ENCODE peak calls at places on chromosomes 7 and 10, in four cellular contexts. One of them, this sample, is unnamed.

GRCh38 chr10:80542053-80542452 is 4.4 kb downstream of the SH2D4B start:
- DNase-seq in cardiac muscle cell: peak; percentile 15
- DNase-seq in activated T-cell treated with anti-CD3 and anti-CD28 coated beads for 1 hour: no peak
- DNase-seq in neural crest cell: no peak
- DNase-seq in this sample: no peak

GRCh38 chr7:150399861-150400778 is 21.0 kb downstream of the ZNF775 start:
- DNase-seq in activated T-cell treated with anti-CD3 and anti-CD28 coated beads for 1 hour: no peak
- DNase-seq in cardiac muscle cell: peak; percentile 24
- DNase-seq in neural crest cell: no peak
- DNase-seq in this sample: no peak

GRCh38 chr7:105345725-105346124 is 43.0 kb downstream of the SRPK2 start:
- DNase-seq in activated T-cell treated with anti-CD3 and anti-CD28 coated beads for 1 hour: no peak
- DNase-seq in neural crest cell: no peak
- DNase-seq in cardiac muscle cell: no peak
- DNase-seq in this sample: no peak

GRCh38 chr10:44118500-44118899 is 266.4 kb downstream of the CXCL12 start:
- DNase-seq in neural crest cell: no peak
- DNase-seq in activated T-cell treated with anti-CD3 and anti-CD28 coated beads for 1 hour: no peak
- DNase-seq in cardiac muscle cell: no peak
- DNase-seq in this sample: no peak

GRCh38 chr7:118492466-118492865 is 268.0 kb downstream of the ANKRD7 start:
- DNase-seq in cardiac muscle cell: no peak
- DNase-seq in activated T-cell treated with anti-CD3 and anti-CD28 coated beads for 1 hour: no peak
- DNase-seq in neural crest cell: no peak
- DNase-seq in this sample: no peak

GRCh38 chr7:137978464-137979237 is 23.2 kb downstream of the CREB3L2 start:
- DNase-seq in activated T-cell treated with anti-CD3 and anti-CD28 coated beads for 1 hour: no peak
- DNase-seq in neural crest cell: peak; percentile 15
- DNase-seq in cardiac muscle cell: peak; percentile 85
- DNase-seq in this sample: no peak

GRCh38 chr10:95601116-95601719 is 40.0 kb upstream of the SORBS1 start:
- DNase-seq in neural crest cell: peak; percentile 81
- DNase-seq in cardiac muscle cell: peak; percentile 93
- DNase-seq in activated T-cell treated with anti-CD3 and anti-CD28 coated beads for 1 hour: peak; percentile 11
- DNase-seq in this sample: peak; percentile 19

GRCh38 chr7:28768577-28769147 is 189.5 kb downstream of the TRIL start:
- DNase-seq in activated T-cell treated with anti-CD3 and anti-CD28 coated beads for 1 hour: no peak
- DNase-seq in neural crest cell: no peak
- DNase-seq in cardiac muscle cell: no peak
- DNase-seq in this sample: no peak

GRCh38 chr10:73967022-73967429 is 30.9 kb upstream of the VCL start:
- DNase-seq in cardiac muscle cell: no peak
- DNase-seq in activated T-cell treated with anti-CD3 and anti-CD28 coated beads for 1 hour: no peak
- DNase-seq in neural crest cell: no peak
- DNase-seq in this sample: no peak

GRCh38 chr7:158016171-158017087 is 571.2 kb downstream of the PTPRN2 start:
- DNase-seq in cardiac muscle cell: no peak
- DNase-seq in neural crest cell: no peak
- DNase-seq in activated T-cell treated with anti-CD3 and anti-CD28 coated beads for 1 hour: no peak
- DNase-seq in this sample: no peak

GRCh38 chr10:9608592-9608991 is 1409.1 kb upstream of the CELF2 start:
- DNase-seq in cardiac muscle cell: peak; percentile 50
- DNase-seq in activated T-cell treated with anti-CD3 and anti-CD28 coated beads for 1 hour: no peak
- DNase-seq in neural crest cell: no peak
- DNase-seq in this sample: no peak

GRCh38 chr10:15262036-15262713 is 93.7 kb upstream of the NMT2 start:
- DNase-seq in activated T-cell treated with anti-CD3 and anti-CD28 coated beads for 1 hour: no peak
- DNase-seq in cardiac muscle cell: peak; percentile 57
- DNase-seq in neural crest cell: no peak
- DNase-seq in this sample: no peak

GRCh38 chr10:71309919-71310318 is 9.1 kb upstream of the SLC29A3 start:
- DNase-seq in cardiac muscle cell: no peak
- DNase-seq in activated T-cell treated with anti-CD3 and anti-CD28 coated beads for 1 hour: no peak
- DNase-seq in neural crest cell: no peak
- DNase-seq in this sample: no peak

GRCh38 chr10:50740351-50740688 is 584 bp downstream of the ASAH2B start:
- DNase-seq in activated T-cell treated with anti-CD3 and anti-CD28 coated beads for 1 hour: no peak
- DNase-seq in neural crest cell: no peak
- DNase-seq in cardiac muscle cell: peak; percentile 69
- DNase-seq in this sample: no peak

GRCh38 chr10:114767589-114768393 is 53.8 kb upstream of the FHIP2A start:
- DNase-seq in cardiac muscle cell: no peak
- DNase-seq in neural crest cell: no peak
- DNase-seq in activated T-cell treated with anti-CD3 and anti-CD28 coated beads for 1 hour: no peak
- DNase-seq in this sample: peak; percentile 5

GRCh38 chr7:139730746-139731612 is 46.8 kb downstream of the HIPK2 start:
- DNase-seq in cardiac muscle cell: peak; percentile 88
- DNase-seq in neural crest cell: no peak
- DNase-seq in activated T-cell treated with anti-CD3 and anti-CD28 coated beads for 1 hour: no peak
- DNase-seq in this sample: no peak

GRCh38 chr10:44970812-44971395 is 7.7 kb downstream of the DEPP1 start:
- DNase-seq in cardiac muscle cell: no peak
- DNase-seq in activated T-cell treated with anti-CD3 and anti-CD28 coated beads for 1 hour: no peak
- DNase-seq in neural crest cell: no peak
- DNase-seq in this sample: no peak

This sample was measured in T-helper 9 cell.